ENCODE peak calls at places on chromosomes 5 and 9, in ten cellular contexts. W is adrenal gland; Q is activated naive CD4-positive, alpha-beta T cell treated with anti-CD3 and anti-CD28 coated beads for 36 hours; L is NCI-H2081; X is amniotic stem cell; H is HEK293T; A is non-pigmented ciliary epithelial cell; G is NCI-H1694 treated with DMSO at 0.1 percent for 48 hours; J is GM03348; D is HepG2. Y is an unnamed sample.

GRCh38 chr5:6837519-6838110 is 124.4 kb downstream of the TENT4A start:
- DNase-seq in W (no peak), Q (peak; percentile 56), L (no peak), X (no peak), H (peak; percentile 51), A (no peak), G (no peak), J (peak; percentile 42), D (no peak), Y (peak; percentile 43)

GRCh38 chr9:137606005-137606601 is 617 bp downstream of the ARRDC1 start:
- DNase-seq in W (peak; percentile 67), Q (peak; percentile 15), L (no peak), X (no peak), H (no peak), A (no peak), G (no peak), J (peak; percentile 25), D (no peak), Y (peak; percentile 37)

GRCh38 chr9:1732670-1733069 is 282.5 kb upstream of the SMARCA2 start:
- DNase-seq in W (no peak), Q (peak; percentile 14), L (peak; percentile 3), X (no peak), H (no peak), A (no peak), G (peak; percentile 22), J (peak; percentile 6), D (no peak), Y (no peak)

GRCh38 chr9:137028281-137029057 is 432 bp upstream of the ABCA2 start:
- DNase-seq in W (peak; percentile 74), Q (peak; percentile 74), L (peak; percentile 68), X (no peak), H (peak; percentile 85), A (no peak), G (peak; percentile 17), J (peak; percentile 93), D (no peak), Y (peak; percentile 90)

GRCh38 chr9:131394464-131395026 is 659 bp downstream of the PRRC2B start:
- DNase-seq in W (peak; percentile 60), Q (peak; percentile 57), L (peak; percentile 17), X (no peak), H (no peak), A (no peak), G (no peak), J (peak; percentile 75), D (no peak), Y (peak; percentile 78)

GRCh38 chr9:78865757-78866156 is 568.8 kb downstream of the PSAT1 start:
- DNase-seq in W (no peak), Q (no peak), L (peak; percentile 46), X (no peak), H (no peak), A (no peak), G (no peak), J (no peak), D (no peak), Y (no peak)

GRCh38 chr9:79812507-79813261 is 240.9 kb downstream of the TLE4 start:
- DNase-seq in W (no peak), Q (peak; percentile 56), L (no peak), X (no peak), H (no peak), A (no peak), G (no peak), J (peak; percentile 23), D (no peak), Y (no peak)

GRCh38 chr5:159511570-159511969 is 181.3 kb upstream of the IL12B start:
- DNase-seq in W (no peak), Q (no peak), L (no peak), X (no peak), H (no peak), A (no peak), G (no peak), J (no peak), D (peak; percentile 3), Y (peak; percentile 15)

GRCh38 chr5:76862986-76863385 is 13.2 kb downstream of the S100Z start:
- DNase-seq in W (no peak), Q (no peak), L (no peak), X (no peak), H (no peak), A (no peak), G (no peak), J (no peak), D (no peak), Y (no peak)

GRCh38 chr5:1131191-1131621 is 19.3 kb upstream of the SLC12A7 start:
- DNase-seq in W (no peak), Q (no peak), L (no peak), X (no peak), H (no peak), A (no peak), G (no peak), J (no peak), D (no peak), Y (no peak)

GRCh38 chr9:116726606-116727005 is 39.5 kb downstream of the TRIM32 start:
- DNase-seq in W (no peak), Q (no peak), L (no peak), X (no peak), H (no peak), A (no peak), G (no peak), J (no peak), D (no peak), Y (no peak)

GRCh38 chr5:55897905-55898304 is 46.7 kb downstream of the IL31RA start:
- DNase-seq in W (no peak), Q (no peak), L (no peak), X (peak; percentile 78), H (no peak), A (peak; percentile 93), G (peak; percentile 3), J (peak; percentile 95), D (peak; percentile 13), Y (peak; percentile 98)

GRCh38 chr5:1103505-1104326 is 8.1 kb downstream of the SLC12A7 start:
- DNase-seq in W (peak; percentile 67), Q (peak; percentile 26), L (no peak), X (no peak), H (no peak), A (no peak), G (no peak), J (no peak), D (peak; percentile 47), Y (no peak)

GRCh38 chr9:74512416-74512815 is 15.3 kb downstream of the RORB start:
- DNase-seq in W (no peak), Q (no peak), L (no peak), X (no peak), H (no peak), A (no peak), G (no peak), J (no peak), D (no peak), Y (no peak)

GRCh38 chr9:91978739-91979414 is 28.8 kb upstream of the ROR2 start:
- DNase-seq in W (no peak), Q (no peak), L (peak; percentile 12), X (peak; percentile 35), H (peak; percentile 53), A (peak; percentile 88), G (no peak), J (peak; percentile 85), D (no peak), Y (peak; percentile 72)

GRCh38 chr9:88710449-88710848 is 175.5 kb downstream of the NXNL2 start:
- DNase-seq in W (no peak), Q (no peak), L (no peak), X (no peak), H (no peak), A (no peak), G (no peak), J (no peak), D (no peak), Y (peak; percentile 19)

GRCh38 chr5:56513141-56513540 is 280.0 kb upstream of the ANKRD55 start:
- DNase-seq in W (no peak), Q (no peak), L (no peak), X (no peak), H (no peak), A (no peak), G (no peak), J (no peak), D (no peak), Y (no peak)

GRCh38 chr9:83955985-83956287 is 24.1 kb downstream of the HNRNPK start:
- DNase-seq in W (no peak), Q (peak; percentile 48), L (no peak), X (no peak), H (peak; percentile 30), A (no peak), G (no peak), J (no peak), D (peak; percentile 36), Y (no peak)

GRCh38 chr9:109286981-109287380 is 33.9 kb downstream of the EPB41L4B start:
- DNase-seq in W (no peak), Q (no peak), L (no peak), X (no peak), H (no peak), A (no peak), G (no peak), J (no peak), D (no peak), Y (peak; percentile 27)

GRCh38 chr9:101587644-101588043 is 7.1 kb downstream of the PPP3R2 start:
- DNase-seq in W (no peak), Q (no peak), L (no peak), X (no peak), H (no peak), A (no peak), G (no peak), J (peak; percentile 37), D (no peak), Y (no peak)

GRCh38 chr5:99105216-99105615 is 176.4 kb upstream of the CHD1 start:
- DNase-seq in W (no peak), Q (no peak), L (no peak), X (no peak), H (no peak), A (no peak), G (no peak), J (no peak), D (no peak), Y (peak; percentile 1)

GRCh38 chr5:54083851-54084250 is 226.5 kb downstream of the ARL15 start:
- DNase-seq in W (no peak), Q (no peak), L (no peak), X (no peak), H (no peak), A (no peak), G (no peak), J (no peak), D (no peak), Y (no peak)

GRCh38 chr5:78905084-78905938 is 79.8 kb downstream of the ARSB start:
- DNase-seq in W (no peak), Q (no peak), L (no peak), X (no peak), H (no peak), A (no peak), G (no peak), J (no peak), D (no peak), Y (no peak)

GRCh38 chr9:92808726-92809451 is 44.3 kb upstream of the BICD2 start:
- DNase-seq in W (peak; percentile 53), Q (peak; percentile 72), L (peak; percentile 61), X (peak; percentile 34), H (peak; percentile 82), A (peak; percentile 8), G (no peak), J (peak; percentile 85), D (peak; percentile 17), Y (peak; percentile 90)

GRCh38 chr5:88667187-88668141 is 215.5 kb downstream of the MEF2C start:
- DNase-seq in W (no peak), Q (no peak), L (no peak), X (no peak), H (peak; percentile 32), A (no peak), G (no peak), J (no peak), D (no peak), Y (no peak)

GRCh38 chr9:72734631-72735030 is 213.2 kb downstream of the TMC1 start:
- DNase-seq in W (no peak), Q (no peak), L (no peak), X (no peak), H (no peak), A (no peak), G (no peak), J (no peak), D (no peak), Y (peak; percentile 83)

GRCh38 chr9:16816006-16816405 is 54.5 kb downstream of the BNC2 start:
- DNase-seq in W (no peak), Q (no peak), L (peak; percentile 41), X (no peak), H (no peak), A (no peak), G (no peak), J (no peak), D (no peak), Y (no peak)

GRCh38 chr5:16963821-16964220 is 27.7 kb upstream of the MYO10 start:
- DNase-seq in W (no peak), Q (no peak), L (no peak), X (no peak), H (no peak), A (no peak), G (no peak), J (no peak), D (no peak), Y (no peak)